ENCODE peak calls at places on chromosomes 5 and 9, in ten cellular contexts. Z, R, Y, H, J, F, G, C, I and P are unnamed samples.

GRCh38 chr5:39941436-39941835 is 516.7 kb upstream of the DAB2 start:
- DNase-seq in H (no peak), F (no peak), Z (no peak), R (no peak), Y (no peak), I (no peak), C (no peak), J (no peak), G (no peak), P (no peak)

GRCh38 chr5:43627028-43627427 is 24.0 kb downstream of the NNT start:
- DNase-seq in Z (peak; percentile 9), I (no peak), J (peak; percentile 47), G (no peak), Y (no peak), F (no peak), C (no peak), R (no peak), H (no peak), P (no peak)

GRCh38 chr5:84383816-84384603 is 670 bp downstream of the EDIL3 start:
- DNase-seq in Y (no peak), I (no peak), C (peak; percentile 35), G (no peak), F (no peak), J (peak; percentile 51), Z (peak; percentile 35), H (no peak), R (no peak), P (no peak)

GRCh38 chr5:27048507-27048906 is 10.1 kb upstream of the CDH9 start:
- DNase-seq in J (no peak), C (no peak), H (no peak), Z (no peak), R (no peak), G (no peak), F (no peak), Y (no peak), I (no peak), P (no peak)

GRCh38 chr5:1975406-1975715 is 92.6 kb upstream of the IRX4 start:
- DNase-seq in R (peak; percentile 46), F (no peak), I (no peak), Z (no peak), J (no peak), H (no peak), G (no peak), Y (no peak), C (peak; percentile 77), P (no peak)

GRCh38 chr5:124675921-124676846 is 70.3 kb downstream of the ZNF608 start:
- DNase-seq in R (no peak), F (no peak), Y (no peak), J (no peak), H (no peak), G (no peak), I (no peak), C (no peak), Z (no peak), P (no peak)

GRCh38 chr9:107397076-107398049 is 92.2 kb downstream of the KLF4 start:
- DNase-seq in F (no peak), Z (no peak), H (no peak), R (peak; percentile 58), I (no peak), J (no peak), Y (peak; percentile 28), G (no peak), C (no peak), P (no peak)

GRCh38 chr5:9339206-9339818 is 206.6 kb downstream of the SEMA5A start:
- DNase-seq in Z (no peak), C (no peak), F (no peak), Y (no peak), R (no peak), J (peak; percentile 12), G (no peak), I (no peak), H (no peak), P (no peak)

GRCh38 chr9:13719410-13719809 is 439.9 kb upstream of the MPDZ start:
- DNase-seq in R (no peak), C (no peak), H (no peak), J (no peak), F (no peak), Z (no peak), I (no peak), Y (no peak), G (no peak), P (no peak)

GRCh38 chr9:16626577-16627130 is 243.8 kb downstream of the BNC2 start:
- DNase-seq in F (no peak), C (no peak), I (no peak), G (no peak), H (no peak), Z (no peak), J (no peak), R (no peak), Y (no peak), P (no peak)

GRCh38 chr9:107299437-107299836 is 16.4 kb downstream of the RAD23B start:
- DNase-seq in R (no peak), F (no peak), C (no peak), H (no peak), J (no peak), Z (no peak), Y (no peak), I (no peak), G (no peak), P (no peak)

GRCh38 chr9:112439171-112439570 is 47.5 kb upstream of the KIAA1958 start:
- DNase-seq in G (no peak), Y (no peak), H (no peak), C (peak; percentile 9), Z (no peak), R (no peak), F (no peak), I (no peak), J (no peak), P (no peak)

GRCh38 chr9:82353631-82354030 is 365.1 kb downstream of the SPATA31D1 start:
- DNase-seq in G (no peak), R (no peak), I (no peak), F (no peak), Y (no peak), Z (no peak), J (no peak), H (no peak), C (no peak), P (no peak)

GRCh38 chr5:776862-777711 is 7.4 kb downstream of the ZDHHC11B start:
- DNase-seq in G (no peak), J (peak; percentile 20), I (no peak), F (no peak), H (no peak), R (no peak), Y (no peak), C (no peak), Z (no peak), P (no peak)

GRCh38 chr5:142320851-142321560 is 3.8 kb downstream of the SPRY4 start:
- DNase-seq in H (no peak), Y (no peak), Z (no peak), G (no peak), C (no peak), R (no peak), F (no peak), J (peak; percentile 52), I (no peak), P (no peak)

GRCh38 chr9:86485359-86485758 is 131.1 kb upstream of the TUT7 start:
- DNase-seq in I (peak; percentile 33), Y (no peak), J (no peak), Z (no peak), H (no peak), C (no peak), F (no peak), G (peak; percentile 27), R (no peak), P (no peak)

GRCh38 chr5:179732918-179733763 is 519 bp downstream of the MAML1 start:
- DNase-seq in C (peak; percentile 48), Z (peak; percentile 22), F (peak; percentile 35), Y (peak; percentile 40), I (no peak), H (peak; percentile 18), J (peak; percentile 83), R (peak; percentile 88), G (peak; percentile 62), P (no peak)

GRCh38 chr9:33140406-33141360 is 26.5 kb downstream of the B4GALT1 start:
- DNase-seq in F (no peak), H (no peak), Z (no peak), C (no peak), J (no peak), R (peak; percentile 82), G (no peak), Y (no peak), I (no peak), P (no peak)

GRCh38 chr9:109072133-109072692 is 47.5 kb downstream of the TMEM245 start:
- DNase-seq in G (no peak), I (no peak), Z (no peak), Y (no peak), H (no peak), R (no peak), F (no peak), J (no peak), C (no peak), P (no peak)